ENCODE peak calls at places on chromosomes 2 and 18, in seven cellular contexts. One of them, this sample, is unnamed.

GRCh38 chr2:145984541-145984940 is 1464.6 kb upstream of the ZEB2 start:
- DNase-seq in ovary: no peak
- DNase-seq in CD4-positive, CD25-positive, alpha-beta regulatory T cell: no peak
- DNase-seq in colonic mucosa: no peak
- DNase-seq in H7: no peak
- DNase-seq in IMR-90: peak
- DNase-seq in K562: peak
- DNase-seq in this sample: no peak

GRCh38 chr2:42223067-42223636 is 54.0 kb downstream of the EML4 start:
- DNase-seq in ovary: no peak
- DNase-seq in CD4-positive, CD25-positive, alpha-beta regulatory T cell: no peak
- DNase-seq in colonic mucosa: no peak
- DNase-seq in H7: no peak
- DNase-seq in IMR-90: no peak
- DNase-seq in K562: no peak
- DNase-seq in this sample: no peak

GRCh38 chr2:204026294-204026693 is 89.7 kb downstream of the ICOS start:
- DNase-seq in ovary: no peak
- DNase-seq in CD4-positive, CD25-positive, alpha-beta regulatory T cell: no peak
- DNase-seq in colonic mucosa: no peak
- DNase-seq in H7: peak
- DNase-seq in IMR-90: no peak
- DNase-seq in K562: peak
- DNase-seq in this sample: no peak

GRCh38 chr2:9403924-9404323 is 19.4 kb downstream of the ITGB1BP1 start:
- DNase-seq in ovary: no peak
- DNase-seq in CD4-positive, CD25-positive, alpha-beta regulatory T cell: no peak
- DNase-seq in colonic mucosa: no peak
- DNase-seq in H7: no peak
- DNase-seq in IMR-90: peak
- DNase-seq in K562: no peak
- DNase-seq in this sample: no peak

GRCh38 chr2:26401739-26402541 is at the start of gene DRC1:
- DNase-seq in ovary: peak
- DNase-seq in CD4-positive, CD25-positive, alpha-beta regulatory T cell: no peak
- DNase-seq in colonic mucosa: peak
- DNase-seq in H7: peak
- DNase-seq in IMR-90: peak
- DNase-seq in K562: no peak
- DNase-seq in this sample: no peak

GRCh38 chr2:54936766-54937165 is 113.5 kb downstream of the RTN4 start:
- DNase-seq in ovary: no peak
- DNase-seq in CD4-positive, CD25-positive, alpha-beta regulatory T cell: no peak
- DNase-seq in colonic mucosa: no peak
- DNase-seq in H7: no peak
- DNase-seq in IMR-90: no peak
- DNase-seq in K562: no peak
- DNase-seq in this sample: no peak

GRCh38 chr2:3536682-3537632 is 17.6 kb upstream of the ADI1 start:
- DNase-seq in ovary: peak
- DNase-seq in CD4-positive, CD25-positive, alpha-beta regulatory T cell: no peak
- DNase-seq in colonic mucosa: peak
- DNase-seq in H7: peak
- DNase-seq in IMR-90: peak
- DNase-seq in K562: peak
- DNase-seq in this sample: peak

GRCh38 chr2:68463287-68463877 is 3.7 kb downstream of the FBXO48 start:
- DNase-seq in ovary: no peak
- DNase-seq in CD4-positive, CD25-positive, alpha-beta regulatory T cell: peak
- DNase-seq in colonic mucosa: no peak
- DNase-seq in H7: peak
- DNase-seq in IMR-90: peak
- DNase-seq in K562: peak
- DNase-seq in this sample: no peak

GRCh38 chr2:222423186-222423585 is 1.2 kb upstream of the SGPP2 start:
- DNase-seq in ovary: no peak
- DNase-seq in CD4-positive, CD25-positive, alpha-beta regulatory T cell: no peak
- DNase-seq in colonic mucosa: no peak
- DNase-seq in H7: no peak
- DNase-seq in IMR-90: no peak
- DNase-seq in K562: no peak
- DNase-seq in this sample: no peak

GRCh38 chr2:152558174-152559091 is 158.8 kb downstream of the PRPF40A start:
- DNase-seq in ovary: no peak
- DNase-seq in CD4-positive, CD25-positive, alpha-beta regulatory T cell: no peak
- DNase-seq in colonic mucosa: no peak
- DNase-seq in H7: no peak
- DNase-seq in IMR-90: peak
- DNase-seq in K562: no peak
- DNase-seq in this sample: peak

GRCh38 chr18:75083131-75083530 is 125.8 kb downstream of the PTGR3 start:
- DNase-seq in ovary: no peak
- DNase-seq in CD4-positive, CD25-positive, alpha-beta regulatory T cell: no peak
- DNase-seq in colonic mucosa: no peak
- DNase-seq in H7: no peak
- DNase-seq in IMR-90: no peak
- DNase-seq in K562: no peak
- DNase-seq in this sample: no peak

GRCh38 chr18:28189400-28190239 is 12.7 kb upstream of the CDH2 start:
- DNase-seq in ovary: no peak
- DNase-seq in CD4-positive, CD25-positive, alpha-beta regulatory T cell: no peak
- DNase-seq in colonic mucosa: peak
- DNase-seq in H7: peak
- DNase-seq in IMR-90: peak
- DNase-seq in K562: peak
- DNase-seq in this sample: no peak

GRCh38 chr2:240458900-240459391 is 23.5 kb downstream of the GPC1 start:
- DNase-seq in ovary: no peak
- DNase-seq in CD4-positive, CD25-positive, alpha-beta regulatory T cell: no peak
- DNase-seq in colonic mucosa: no peak
- DNase-seq in H7: no peak
- DNase-seq in IMR-90: no peak
- DNase-seq in K562: no peak
- DNase-seq in this sample: no peak

GRCh38 chr2:163697846-163698637 is 37.8 kb downstream of the FIGN start:
- DNase-seq in ovary: no peak
- DNase-seq in CD4-positive, CD25-positive, alpha-beta regulatory T cell: no peak
- DNase-seq in colonic mucosa: no peak
- DNase-seq in H7: no peak
- DNase-seq in IMR-90: no peak
- DNase-seq in K562: no peak
- DNase-seq in this sample: no peak

GRCh38 chr2:172299741-172300140 is 127.6 kb upstream of the ITGA6 start:
- DNase-seq in ovary: no peak
- DNase-seq in CD4-positive, CD25-positive, alpha-beta regulatory T cell: no peak
- DNase-seq in colonic mucosa: peak
- DNase-seq in H7: no peak
- DNase-seq in IMR-90: peak
- DNase-seq in K562: no peak
- DNase-seq in this sample: no peak

GRCh38 chr2:131425191-131426021 is 50.5 kb upstream of the TUBA3D start:
- DNase-seq in ovary: no peak
- DNase-seq in CD4-positive, CD25-positive, alpha-beta regulatory T cell: no peak
- DNase-seq in colonic mucosa: no peak
- DNase-seq in H7: peak
- DNase-seq in IMR-90: no peak
- DNase-seq in K562: no peak
- DNase-seq in this sample: no peak
- H3K4me3 ChIP-seq in ovary: peak
- H3K4me3 ChIP-seq in CD4-positive, CD25-positive, alpha-beta regulatory T cell: no peak
- H3K4me3 ChIP-seq in colonic mucosa: no peak
- H3K4me3 ChIP-seq in H7: peak
- H3K4me3 ChIP-seq in IMR-90: no peak
- H3K4me3 ChIP-seq in K562: no peak
- H3K4me3 ChIP-seq in this sample: no peak

GRCh38 chr18:70169747-70170146 is 35.7 kb downstream of the RTTN start:
- DNase-seq in ovary: no peak
- DNase-seq in CD4-positive, CD25-positive, alpha-beta regulatory T cell: no peak
- DNase-seq in colonic mucosa: no peak
- DNase-seq in H7: no peak
- DNase-seq in IMR-90: no peak
- DNase-seq in K562: no peak
- DNase-seq in this sample: no peak
- H3K4me3 ChIP-seq in ovary: no peak
- H3K4me3 ChIP-seq in CD4-positive, CD25-positive, alpha-beta regulatory T cell: no peak
- H3K4me3 ChIP-seq in colonic mucosa: no peak
- H3K4me3 ChIP-seq in H7: no peak
- H3K4me3 ChIP-seq in IMR-90: no peak
- H3K4me3 ChIP-seq in K562: no peak
- H3K4me3 ChIP-seq in this sample: no peak

GRCh38 chr18:23814977-23815614 is 125.8 kb downstream of the LAMA3 start:
- DNase-seq in ovary: peak
- DNase-seq in CD4-positive, CD25-positive, alpha-beta regulatory T cell: no peak
- DNase-seq in colonic mucosa: no peak
- DNase-seq in H7: no peak
- DNase-seq in IMR-90: no peak
- DNase-seq in K562: no peak
- DNase-seq in this sample: no peak
- H3K4me3 ChIP-seq in ovary: no peak
- H3K4me3 ChIP-seq in CD4-positive, CD25-positive, alpha-beta regulatory T cell: no peak
- H3K4me3 ChIP-seq in colonic mucosa: no peak
- H3K4me3 ChIP-seq in H7: no peak
- H3K4me3 ChIP-seq in IMR-90: no peak
- H3K4me3 ChIP-seq in K562: no peak
- H3K4me3 ChIP-seq in this sample: no peak

GRCh38 chr2:197782121-197782520 is 3.0 kb downstream of the BOLL start:
- DNase-seq in ovary: no peak
- DNase-seq in CD4-positive, CD25-positive, alpha-beta regulatory T cell: no peak
- DNase-seq in colonic mucosa: no peak
- DNase-seq in H7: no peak
- DNase-seq in IMR-90: no peak
- DNase-seq in K562: no peak
- DNase-seq in this sample: no peak

GRCh38 chr2:197784956-197785941 is at the start of gene BOLL:
- DNase-seq in ovary: no peak
- DNase-seq in CD4-positive, CD25-positive, alpha-beta regulatory T cell: no peak
- DNase-seq in colonic mucosa: no peak
- DNase-seq in H7: peak
- DNase-seq in IMR-90: no peak
- DNase-seq in K562: no peak
- DNase-seq in this sample: no peak

GRCh38 chr2:197786010-197786877 is 1.1 kb upstream of the BOLL start:
- DNase-seq in ovary: no peak
- DNase-seq in CD4-positive, CD25-positive, alpha-beta regulatory T cell: peak
- DNase-seq in colonic mucosa: peak
- DNase-seq in H7: peak
- DNase-seq in IMR-90: no peak
- DNase-seq in K562: no peak
- DNase-seq in this sample: peak
- H3K4me3 ChIP-seq in ovary: peak
- H3K4me3 ChIP-seq in CD4-positive, CD25-positive, alpha-beta regulatory T cell: peak
- H3K4me3 ChIP-seq in colonic mucosa: peak
- H3K4me3 ChIP-seq in H7: peak
- H3K4me3 ChIP-seq in IMR-90: no peak
- H3K4me3 ChIP-seq in K562: no peak
- H3K4me3 ChIP-seq in this sample: peak

GRCh38 chr2:178863130-178863855 is 56.1 kb upstream of the TTN start:
- DNase-seq in ovary: no peak
- DNase-seq in CD4-positive, CD25-positive, alpha-beta regulatory T cell: no peak
- DNase-seq in colonic mucosa: no peak
- DNase-seq in H7: no peak
- DNase-seq in IMR-90: no peak
- DNase-seq in K562: no peak
- DNase-seq in this sample: no peak
- H3K4me3 ChIP-seq in ovary: no peak
- H3K4me3 ChIP-seq in CD4-positive, CD25-positive, alpha-beta regulatory T cell: no peak
- H3K4me3 ChIP-seq in colonic mucosa: no peak
- H3K4me3 ChIP-seq in H7: no peak
- H3K4me3 ChIP-seq in IMR-90: no peak
- H3K4me3 ChIP-seq in K562: no peak
- H3K4me3 ChIP-seq in this sample: no peak

GRCh38 chr2:207514451-207514850 is 15.3 kb upstream of the CREB1 start:
- DNase-seq in ovary: no peak
- DNase-seq in CD4-positive, CD25-positive, alpha-beta regulatory T cell: no peak
- DNase-seq in colonic mucosa: no peak
- DNase-seq in H7: no peak
- DNase-seq in IMR-90: no peak
- DNase-seq in K562: no peak
- DNase-seq in this sample: no peak
- H3K4me3 ChIP-seq in ovary: no peak
- H3K4me3 ChIP-seq in CD4-positive, CD25-positive, alpha-beta regulatory T cell: no peak
- H3K4me3 ChIP-seq in colonic mucosa: no peak
- H3K4me3 ChIP-seq in H7: no peak
- H3K4me3 ChIP-seq in IMR-90: no peak
- H3K4me3 ChIP-seq in K562: no peak
- H3K4me3 ChIP-seq in this sample: no peak

DNA sequence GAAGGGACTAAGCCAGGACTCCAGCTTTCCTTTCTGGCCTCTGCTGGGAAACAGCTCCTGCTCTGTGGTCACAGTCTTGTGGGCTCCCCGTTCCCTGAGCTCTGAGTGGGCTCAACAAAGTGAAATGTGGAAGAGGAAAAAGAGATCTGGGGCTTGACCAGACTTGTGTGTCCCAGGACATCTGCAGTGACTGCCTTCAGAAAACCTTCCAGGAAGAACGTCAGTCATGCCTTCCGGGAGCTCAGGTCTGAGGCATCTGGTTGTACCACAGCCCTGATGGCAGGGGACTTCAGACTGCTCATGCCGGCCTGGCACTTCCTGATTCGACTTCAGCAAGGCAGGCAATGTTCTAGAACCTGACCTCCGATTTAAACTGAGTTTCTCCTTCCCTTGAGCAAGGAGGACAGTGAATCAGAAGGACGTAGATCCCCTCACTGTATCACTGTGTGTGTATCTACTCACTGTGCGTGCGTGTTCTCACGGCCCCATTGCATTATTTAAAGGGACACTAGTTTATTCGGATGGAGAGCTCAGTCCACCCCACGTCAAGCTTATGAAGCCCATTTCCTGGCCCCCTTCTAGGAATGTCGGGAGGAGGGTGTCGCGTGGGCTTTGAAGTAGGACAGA is 556 bp upstream of the FBLN7 start:
- DNase-seq in ovary: no peak
- DNase-seq in CD4-positive, CD25-positive, alpha-beta regulatory T cell: peak
- DNase-seq in colonic mucosa: no peak
- DNase-seq in H7: no peak
- DNase-seq in IMR-90: peak
- DNase-seq in K562: peak
- DNase-seq in this sample: no peak
- H3K4me3 ChIP-seq in ovary: peak
- H3K4me3 ChIP-seq in CD4-positive, CD25-positive, alpha-beta regulatory T cell: peak
- H3K4me3 ChIP-seq in colonic mucosa: peak
- H3K4me3 ChIP-seq in H7: peak
- H3K4me3 ChIP-seq in IMR-90: peak
- H3K4me3 ChIP-seq in K562: no peak
- H3K4me3 ChIP-seq in this sample: no peak

GRCh38 chr2:200533754-200534153 is 7.7 kb downstream of the SGO2 start:
- DNase-seq in ovary: no peak
- DNase-seq in CD4-positive, CD25-positive, alpha-beta regulatory T cell: no peak
- DNase-seq in colonic mucosa: no peak
- DNase-seq in H7: no peak
- DNase-seq in IMR-90: no peak
- DNase-seq in K562: no peak
- DNase-seq in this sample: no peak
- H3K4me3 ChIP-seq in ovary: no peak
- H3K4me3 ChIP-seq in CD4-positive, CD25-positive, alpha-beta regulatory T cell: no peak
- H3K4me3 ChIP-seq in colonic mucosa: no peak
- H3K4me3 ChIP-seq in H7: no peak
- H3K4me3 ChIP-seq in IMR-90: no peak
- H3K4me3 ChIP-seq in K562: no peak
- H3K4me3 ChIP-seq in this sample: no peak

DNA sequence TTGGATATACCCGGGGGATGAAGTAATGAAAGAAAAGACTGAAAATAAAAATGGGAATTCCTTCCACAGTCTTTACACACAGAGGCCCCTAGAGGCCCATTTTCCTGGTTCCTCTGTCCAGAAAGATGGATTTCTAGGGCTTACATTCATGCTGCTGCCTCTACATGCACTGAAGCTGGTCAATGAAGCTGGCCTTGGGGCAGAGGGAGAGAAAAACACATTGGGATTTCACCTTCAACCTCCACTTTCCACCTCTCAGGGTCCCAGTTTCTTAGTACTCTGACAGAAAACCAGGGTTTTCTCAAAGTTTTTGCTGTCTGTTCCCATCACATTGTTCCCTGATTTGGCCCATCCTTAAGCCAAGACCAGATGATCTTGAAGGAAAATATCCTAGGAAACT is 154.6 kb upstream of the ZSWIM2 start:
- DNase-seq in ovary: no peak
- DNase-seq in CD4-positive, CD25-positive, alpha-beta regulatory T cell: no peak
- DNase-seq in colonic mucosa: no peak
- DNase-seq in H7: no peak
- DNase-seq in IMR-90: no peak
- DNase-seq in K562: peak
- DNase-seq in this sample: no peak
- H3K4me3 ChIP-seq in ovary: no peak
- H3K4me3 ChIP-seq in CD4-positive, CD25-positive, alpha-beta regulatory T cell: no peak
- H3K4me3 ChIP-seq in colonic mucosa: no peak
- H3K4me3 ChIP-seq in H7: no peak
- H3K4me3 ChIP-seq in IMR-90: peak
- H3K4me3 ChIP-seq in K562: peak
- H3K4me3 ChIP-seq in this sample: no peak